ENCODE peak calls at places on chromosomes 1 and 21, in four cellular contexts. M is right lobe of liver, H is Karpas-422, X is aorta. L is an unnamed sample.
A peak's percentile ranks its signal among the peaks of the same experiment; 100 is the strongest.

GRCh38 chr1:204437796-204438570 is 26.4 kb upstream of the PPP1R15B start:
- DNase-seq in X (no peak), H (no peak), M (no peak), L (no peak)

GRCh38 chr1:33185541-33185940 is 3.7 kb upstream of the TRIM62 start:
- DNase-seq in H (no peak), M (no peak), X (no peak), L (no peak)

GRCh38 chr1:231929311-231929710 is 302.7 kb downstream of the DISC1 start:
- DNase-seq in M (no peak), H (no peak), X (no peak), L (no peak)

GRCh38 chr1:97820470-97821188 is 100.2 kb downstream of the DPYD start:
- DNase-seq in X (no peak), H (peak; percentile 85), M (no peak), L (no peak)

GRCh38 chr1:7674972-7675371 is 96.1 kb upstream of the VAMP3 start:
- DNase-seq in X (no peak), H (no peak), M (no peak), L (no peak)

GRCh38 chr1:3397311-3397710 is 57.2 kb upstream of the ARHGEF16 start:
- DNase-seq in X (no peak), H (no peak), M (no peak), L (no peak)

GRCh38 chr1:245742891-245743290 is 588.1 kb downstream of the KIF26B start:
- DNase-seq in M (no peak), X (no peak), H (no peak), L (no peak)

GRCh38 chr1:29569971-29570634 is 333.8 kb downstream of the PTPRU start:
- DNase-seq in X (no peak), H (no peak), M (peak; percentile 45), L (no peak)

GRCh38 chr1:25219661-25220251 is 12.5 kb downstream of the SYF2 start:
- DNase-seq in H (no peak), M (no peak), X (no peak), L (no peak)

GRCh38 chr1:56453016-56453721 is 126.2 kb downstream of the PLPP3 start:
- DNase-seq in X (no peak), M (peak; percentile 81), H (no peak), L (no peak)

GRCh38 chr1:173134800-173135199 is 72.3 kb downstream of the TNFSF4 start:
- DNase-seq in X (no peak), H (no peak), M (no peak), L (no peak)

GRCh38 chr1:43796111-43796581 is 88.8 kb downstream of the ST3GAL3 start:
- DNase-seq in M (no peak), H (peak; percentile 46), X (no peak), L (no peak)

GRCh38 chr1:54859687-54860391 is 27.2 kb downstream of the DHCR24 start:
- DNase-seq in M (no peak), H (no peak), X (peak; percentile 34), L (peak; percentile 27)

GRCh38 chr1:63721531-63722189 is 52.2 kb upstream of the ROR1 start:
- DNase-seq in H (no peak), M (no peak), X (no peak), L (no peak)

GRCh38 chr1:88060112-88060673 is 623.9 kb upstream of the PKN2 start:
- DNase-seq in X (no peak), M (no peak), H (no peak), L (no peak)

GRCh38 chr1:77056525-77056924 is 162.7 kb downstream of the PIGK start:
- DNase-seq in X (no peak), M (no peak), H (no peak), L (no peak)

GRCh38 chr1:55049914-55050278 is 10.5 kb downstream of the PCSK9 start:
- DNase-seq in M (peak; percentile 77), X (peak; percentile 40), H (no peak), L (no peak)

GRCh38 chr1:66354311-66354922 is 179.5 kb upstream of the SGIP1 start:
- DNase-seq in H (no peak), M (no peak), X (no peak), L (no peak)

GRCh38 chr1:8424539-8425116 is 106.7 kb downstream of the SLC45A1 start:
- DNase-seq in H (peak; percentile 94), M (no peak), X (no peak), L (peak; percentile 71)

DNA sequence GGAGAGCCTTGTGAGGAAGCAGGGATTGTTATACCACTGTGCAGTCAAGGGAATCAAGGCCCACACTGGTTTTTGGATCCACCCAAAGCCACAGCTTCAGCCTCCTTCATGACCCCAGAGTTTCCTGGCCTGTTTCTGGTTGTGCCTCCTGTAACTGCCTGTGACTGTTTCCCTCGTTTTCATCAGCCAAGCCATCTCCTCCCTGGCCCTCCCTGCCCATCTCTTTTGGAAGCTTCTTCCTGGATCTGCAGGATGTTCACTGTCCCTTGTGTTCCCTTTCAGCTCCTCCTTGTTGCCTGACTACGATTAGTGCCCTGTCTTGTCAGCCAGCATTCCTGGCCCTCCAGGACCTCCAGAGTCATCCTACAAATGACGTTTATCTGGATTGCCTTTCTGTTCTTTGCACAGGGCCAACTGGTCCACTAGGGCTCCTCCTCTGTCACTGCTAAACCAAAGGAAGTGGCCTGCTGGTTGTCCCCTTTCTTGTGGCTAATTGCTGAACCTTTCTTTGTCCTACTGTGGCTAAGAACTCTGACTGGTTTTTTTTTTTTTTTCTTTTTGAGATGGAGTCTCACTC is 17.9 kb downstream of the SFT2D2 start:
- DNase-seq in M (no peak), H (no peak), X (no peak), L (no peak)
- H3K27ac ChIP-seq in M (peak overlapping the region; percentile 5), H (no peak overlapping the region), X (peak overlapping the region; percentile 16), L (peak overlapping the region; percentile 49)

DNA sequence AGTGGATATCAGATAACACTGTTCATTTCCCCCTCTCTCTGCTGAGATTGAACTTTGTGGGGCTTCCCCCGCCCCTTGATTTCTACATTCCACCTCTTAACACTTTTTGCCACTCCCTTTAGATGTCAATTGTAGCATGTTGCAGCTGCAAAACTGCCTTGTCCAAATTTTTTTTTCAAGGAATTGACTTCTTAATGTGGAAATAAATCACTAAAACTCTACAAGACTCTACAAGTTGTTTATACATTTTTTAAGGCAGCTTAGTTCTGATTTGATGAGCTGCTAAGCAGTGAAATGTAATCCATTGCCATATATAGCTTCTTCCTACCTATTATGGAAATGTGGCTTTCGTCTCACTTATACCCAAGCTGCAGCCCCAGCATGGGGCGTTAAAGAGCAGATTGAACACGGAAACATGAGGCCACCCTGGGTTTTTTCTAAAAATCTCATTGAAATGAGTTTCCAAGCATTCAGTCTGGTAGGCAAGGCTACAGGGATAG is 132.2 kb downstream of the SYT2 start:
- DNase-seq in H (no peak), M (no peak), X (no peak), L (no peak)
- H3K27ac ChIP-seq in H (no peak overlapping the region), M (no peak overlapping the region), X (peak overlapping the region; percentile 87), L (peak overlapping the region; percentile 95)

DNA sequence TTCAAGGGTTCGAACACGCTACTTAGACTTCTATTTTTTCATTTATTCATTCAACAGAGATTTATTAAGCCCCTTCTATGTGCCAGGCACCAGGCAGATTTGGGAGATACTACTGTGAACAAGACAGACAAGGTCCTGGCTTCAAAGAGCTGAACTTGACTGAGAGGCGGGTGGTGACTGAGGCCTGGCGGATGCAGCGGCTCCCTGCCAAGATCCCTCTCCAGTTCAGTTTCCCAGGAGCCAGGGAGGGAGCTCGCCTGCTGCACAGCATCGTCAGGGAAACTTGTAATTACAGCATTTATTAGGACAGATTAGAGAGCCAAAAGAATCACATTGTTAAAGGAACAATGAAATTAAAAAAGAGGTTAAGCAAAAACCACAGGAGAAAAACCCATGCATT is 55.3 kb downstream of the ETS2 start:
- DNase-seq in X (no peak), M (no peak), H (no peak), L (no peak)
- H3K27ac ChIP-seq in X (no peak overlapping the region), M (no peak overlapping the region), H (no peak overlapping the region), L (no peak overlapping the region)

GRCh38 chr1:147851149-147851548 is 51.4 kb upstream of the GJA8 start:
- DNase-seq in M (no peak), X (no peak), H (no peak), L (no peak)

GRCh38 chr1:147852706-147853225 is 49.8 kb upstream of the GJA8 start:
- DNase-seq in M (no peak), H (no peak), X (no peak), L (no peak)

GRCh38 chr1:147850737-147851136 is 51.9 kb upstream of the GJA8 start:
- DNase-seq in M (no peak), X (no peak), H (no peak), L (no peak)

GRCh38 chr1:147849097-147849873 is 53.3 kb upstream of the GJA8 start:
- DNase-seq in X (no peak), H (peak; percentile 52), M (no peak), L (no peak)

DNA sequence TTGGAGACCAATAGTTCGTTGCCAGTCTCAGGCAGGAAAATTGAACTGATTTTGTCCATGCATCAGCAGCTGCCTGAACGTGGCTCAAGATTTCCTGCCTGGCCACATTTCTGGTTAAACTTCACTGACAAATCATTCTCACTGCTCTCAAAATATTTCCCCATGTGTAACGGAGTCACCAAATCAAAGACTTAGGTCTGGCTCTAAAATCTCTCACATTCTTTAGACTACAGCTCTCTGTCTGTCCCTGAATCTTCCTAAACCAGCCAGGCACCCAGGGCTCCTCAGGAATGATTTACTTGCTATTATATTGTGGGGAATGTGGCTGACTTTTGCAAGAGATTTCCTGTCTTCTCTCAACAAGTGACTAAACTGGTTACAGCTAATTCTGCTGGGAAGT is 49.2 kb upstream of the GJA8 start:
- DNase-seq in H (no peak), X (no peak), M (no peak), L (no peak)
- H3K27ac ChIP-seq in H (no peak overlapping the region), X (no peak overlapping the region), M (no peak overlapping the region), L (no peak overlapping the region)

GRCh38 chr1:27301052-27301422 is 20.9 kb upstream of the TMEM222 start:
- DNase-seq in M (no peak), X (no peak), H (no peak), L (no peak)

GRCh38 chr1:27300341-27301051 is 21.5 kb upstream of the TMEM222 start:
- DNase-seq in H (peak; percentile 94), X (peak; percentile 91), M (peak; percentile 81), L (peak; percentile 87)

GRCh38 chr1:27297903-27298302 is 24.1 kb upstream of the TMEM222 start:
- DNase-seq in X (no peak), M (no peak), H (no peak), L (peak; percentile 60)

GRCh38 chr1:27298632-27299384 is 23.2 kb upstream of the TMEM222 start:
- DNase-seq in H (no peak), M (no peak), X (no peak), L (no peak)

GRCh38 chr1:27299385-27300252 is 22.3 kb upstream of the TMEM222 start:
- DNase-seq in M (no peak), X (peak; percentile 83), H (no peak), L (peak; percentile 65)
- H3K27ac ChIP-seq in M (no peak overlapping the region), X (peak overlapping the region; percentile 27), H (no peak overlapping the region), L (no peak overlapping the region)

GRCh38 chr1:24190970-24191570 is 4.0 kb upstream of the IFNLR1 start:
- DNase-seq in M (no peak), X (no peak), H (peak; percentile 81), L (no peak)

GRCh38 chr1:24191860-24192259 is 4.8 kb upstream of the IFNLR1 start:
- DNase-seq in X (no peak), M (no peak), H (peak; percentile 28), L (no peak)

GRCh38 chr1:24186993-24187790 is at the start of gene IFNLR1:
- DNase-seq in M (peak; percentile 86), X (peak; percentile 77), H (peak; percentile 87), L (no peak)

GRCh38 chr1:24186711-24186992 is 437 bp downstream of the IFNLR1 start:
- DNase-seq in M (no peak), H (no peak), X (no peak), L (no peak)

GRCh38 chr1:24189528-24189927 is 2.4 kb upstream of the IFNLR1 start:
- DNase-seq in M (no peak), H (peak; percentile 80), X (no peak), L (no peak)
- H3K27ac ChIP-seq in M (peak overlapping the region; percentile 73), H (peak overlapping the region; percentile 99), X (no peak overlapping the region), L (no peak overlapping the region)

GRCh38 chr1:184019506-184019905 is 18.0 kb downstream of the COLGALT2 start:
- DNase-seq in M (no peak), H (no peak), X (no peak), L (no peak)
- H3K27ac ChIP-seq in M (no peak overlapping the region), H (no peak overlapping the region), X (no peak overlapping the region), L (no peak overlapping the region)